ENCODE peak calls at places on chromosomes 1 and 21, in four cellular contexts. One of them, this sample, is unnamed.

GRCh38 chr1:206797534-206798383 is 25.5 kb upstream of the IL10 start:
- DNase-seq in skeletal muscle cell: no peak
- DNase-seq in HTR-8/SVneo: no peak
- DNase-seq in iPS-NIHi11: peak; percentile 72
- DNase-seq in this sample: no peak

GRCh38 chr1:186530104-186530503 is 69.2 kb upstream of the PDC start:
- DNase-seq in skeletal muscle cell: no peak
- DNase-seq in HTR-8/SVneo: no peak
- DNase-seq in iPS-NIHi11: no peak
- DNase-seq in this sample: no peak

GRCh38 chr1:241696815-241697639 is 44.9 kb downstream of the WDR64 start:
- DNase-seq in skeletal muscle cell: no peak
- DNase-seq in HTR-8/SVneo: no peak
- DNase-seq in iPS-NIHi11: no peak
- DNase-seq in this sample: no peak

GRCh38 chr21:42218836-42219605 is at the start of gene ABCG1:
- DNase-seq in skeletal muscle cell: no peak
- DNase-seq in HTR-8/SVneo: no peak
- DNase-seq in iPS-NIHi11: peak; percentile 97
- DNase-seq in this sample: no peak

GRCh38 chr1:23194119-23194984 is 22.9 kb downstream of the HTR1D start:
- DNase-seq in skeletal muscle cell: peak; percentile 71
- DNase-seq in HTR-8/SVneo: peak; percentile 75
- DNase-seq in iPS-NIHi11: no peak
- DNase-seq in this sample: peak; percentile 33

GRCh38 chr1:12169442-12170135 is 2.8 kb downstream of the TNFRSF1B start:
- DNase-seq in skeletal muscle cell: no peak
- DNase-seq in HTR-8/SVneo: no peak
- DNase-seq in iPS-NIHi11: no peak
- DNase-seq in this sample: no peak

GRCh38 chr1:9643351-9644256 is 7.9 kb upstream of the PIK3CD start:
- DNase-seq in skeletal muscle cell: no peak
- DNase-seq in HTR-8/SVneo: no peak
- DNase-seq in iPS-NIHi11: no peak
- DNase-seq in this sample: no peak

GRCh38 chr1:116176306-116176789 is 65.1 kb downstream of the MAB21L3 start:
- DNase-seq in skeletal muscle cell: no peak
- DNase-seq in HTR-8/SVneo: no peak
- DNase-seq in iPS-NIHi11: no peak
- DNase-seq in this sample: no peak

GRCh38 chr21:8991968-8992621 is 1529.3 kb upstream of the TPTE start:
- DNase-seq in skeletal muscle cell: no peak
- DNase-seq in HTR-8/SVneo: no peak
- DNase-seq in iPS-NIHi11: no peak
- DNase-seq in this sample: no peak